ENCODE peak calls at places on chromosome 16, in six cellular contexts. Y, N, K, X, Z and I are unnamed samples.

GRCh38 chr16:57305159-57305811 is 20.8 kb upstream of the PLLP start:
- DNase-seq in Y (no peak), N (no peak), K (no peak), X (peak; percentile 71), Z (no peak), I (no peak)

GRCh38 chr16:80824623-80825364 is 20.4 kb upstream of the CDYL2 start:
- DNase-seq in Y (peak; percentile 41), N (no peak), K (peak; percentile 19), X (no peak), Z (peak; percentile 73), I (no peak)

GRCh38 chr16:67750466-67750865 is 31.4 kb upstream of the GFOD2 start:
- DNase-seq in Y (no peak), N (no peak), K (no peak), X (no peak), Z (no peak), I (no peak)

GRCh38 chr16:70478912-70479341 is 24.5 kb downstream of the FCSK start:
- DNase-seq in Y (no peak), N (no peak), K (no peak), X (no peak), Z (no peak), I (no peak)

GRCh38 chr16:58026139-58026704 is 668 bp downstream of the MMP15 start:
- DNase-seq in Y (peak; percentile 62), N (no peak), K (no peak), X (no peak), Z (peak; percentile 48), I (peak; percentile 37)

GRCh38 chr16:57824880-57825279 is 22.6 kb upstream of the KIFC3 start:
- DNase-seq in Y (no peak), N (no peak), K (no peak), X (no peak), Z (peak; percentile 65), I (no peak)

GRCh38 chr16:22324787-22325597 is 27.8 kb downstream of the POLR3E start:
- DNase-seq in Y (no peak), N (no peak), K (no peak), X (no peak), Z (no peak), I (no peak)

GRCh38 chr16:69610356-69610755 is 44.6 kb downstream of the NFAT5 start:
- DNase-seq in Y (peak; percentile 62), N (no peak), K (no peak), X (no peak), Z (no peak), I (no peak)